ENCODE peak calls at places on chromosomes 16 and 17, in seven cellular contexts. L is IMR-90, E is gastrocnemius medialis, X is body of pancreas, K is Peyer's patch, T is suprapubic skin, J is uterus. O is an unnamed sample.

GRCh38 chr16:58533751-58534470 is 18.6 kb downstream of the SETD6 start:
- DNase-seq in L (no peak), E (peak), X (no peak), K (no peak), T (no peak), J (no peak), O (no peak)

GRCh38 chr16:88007321-88007731 is 56.1 kb downstream of the BANP start:
- DNase-seq in L (no peak), E (no peak), X (no peak), K (no peak), T (no peak), J (no peak), O (no peak)

GRCh38 chr17:7045492-7046126 is 1.7 kb upstream of the SLC16A11 start:
- DNase-seq in L (peak), E (no peak), X (peak), K (peak), T (no peak), J (no peak), O (no peak)

GRCh38 chr16:54050281-54051210 is 236.0 kb downstream of the IRX3 start:
- DNase-seq in L (no peak), E (no peak), X (no peak), K (no peak), T (no peak), J (no peak), O (no peak)

GRCh38 chr16:27685802-27686201 is 135.9 kb downstream of the KATNIP start:
- DNase-seq in L (peak), E (no peak), X (no peak), K (no peak), T (no peak), J (no peak), O (no peak)

GRCh38 chr16:69077251-69077650 is 28.2 kb upstream of the HAS3 start:
- DNase-seq in L (peak), E (no peak), X (no peak), K (no peak), T (no peak), J (no peak), O (no peak)

GRCh38 chr17:78557598-78558039 is 19.6 kb downstream of the DNAH17 start:
- DNase-seq in L (peak), E (no peak), X (no peak), K (no peak), T (no peak), J (no peak), O (no peak)

GRCh38 chr17:50638851-50639767 is 4.4 kb downstream of the ABCC3 start:
- DNase-seq in L (peak), E (peak), X (peak), K (peak), T (peak), J (peak), O (peak)

GRCh38 chr17:50035421-50035879 is 20.5 kb upstream of the ITGA3 start:
- DNase-seq in L (no peak), E (no peak), X (no peak), K (peak), T (peak), J (no peak), O (no peak)

GRCh38 chr16:65994305-65994704 is 372.2 kb upstream of the CDH5 start:
- DNase-seq in L (no peak), E (no peak), X (no peak), K (no peak), T (no peak), J (no peak), O (no peak)

GRCh38 chr17:57849163-57849873 is 526 bp downstream of the MRPS23 start:
- DNase-seq in L (no peak), E (no peak), X (no peak), K (no peak), T (no peak), J (no peak), O (no peak)

GRCh38 chr17:72121164-72122001 is 563 bp downstream of the SOX9 start:
- DNase-seq in L (peak), E (peak), X (peak), K (peak), T (peak), J (no peak), O (no peak)

GRCh38 chr16:56198755-56199114 is 7.4 kb downstream of the GNAO1 start:
- DNase-seq in L (no peak), E (no peak), X (no peak), K (no peak), T (no peak), J (no peak), O (no peak)

GRCh38 chr17:31067699-31068184 is 27.0 kb upstream of the NF1 start:
- DNase-seq in L (peak), E (no peak), X (no peak), K (no peak), T (no peak), J (no peak), O (no peak)

GRCh38 chr16:14109077-14109775 is 38.1 kb downstream of the MRTFB start:
- DNase-seq in L (no peak), E (no peak), X (no peak), K (no peak), T (no peak), J (no peak), O (no peak)

GRCh38 chr17:77664097-77664729 is 294.3 kb upstream of the TNRC6C start:
- DNase-seq in L (no peak), E (no peak), X (no peak), K (no peak), T (no peak), J (no peak), O (no peak)

GRCh38 chr16:14434860-14435259 is 195.2 kb downstream of the PARN start:
- DNase-seq in L (no peak), E (no peak), X (no peak), K (no peak), T (no peak), J (no peak), O (no peak)

GRCh38 chr17:45868276-45868675 is 23.6 kb downstream of the SPPL2C start:
- DNase-seq in L (no peak), E (no peak), X (no peak), K (no peak), T (no peak), J (no peak), O (no peak)

GRCh38 chr16:28090646-28091377 is 27.3 kb upstream of the GSG1L start:
- DNase-seq in L (peak), E (no peak), X (no peak), K (no peak), T (no peak), J (no peak), O (no peak)

GRCh38 chr16:89290472-89290871 is 73.0 kb downstream of the ZNF778 start:
- DNase-seq in L (no peak), E (no peak), X (no peak), K (no peak), T (no peak), J (no peak), O (no peak)

GRCh38 chr17:16419074-16419928 is 3.9 kb downstream of the TRPV2 start:
- DNase-seq in L (peak), E (no peak), X (no peak), K (no peak), T (no peak), J (no peak), O (no peak)

GRCh38 chr16:88382491-88383400 is at the start of gene ZNF469:
- DNase-seq in L (peak), E (no peak), X (no peak), K (no peak), T (no peak), J (peak), O (no peak)

GRCh38 chr16:67283039-67283825 is 3.9 kb downstream of the PLEKHG4 start:
- DNase-seq in L (peak), E (no peak), X (no peak), K (no peak), T (no peak), J (no peak), O (no peak)

GRCh38 chr17:49514374-49514738 is 19.3 kb downstream of the NGFR start:
- DNase-seq in L (no peak), E (no peak), X (peak), K (no peak), T (no peak), J (no peak), O (peak)

GRCh38 chr16:19644877-19645276 is 73.2 kb downstream of the KNOP1 start:
- DNase-seq in L (peak), E (peak), X (no peak), K (peak), T (no peak), J (peak), O (no peak)

GRCh38 chr17:73401911-73402310 is 90.1 kb upstream of the CDC42EP4 start:
- DNase-seq in L (peak), E (no peak), X (peak), K (peak), T (no peak), J (no peak), O (no peak)

GRCh38 chr16:23317266-23317661 is 15.2 kb downstream of the SCNN1B start:
- DNase-seq in L (no peak), E (no peak), X (peak), K (no peak), T (no peak), J (no peak), O (no peak)

GRCh38 chr17:50194441-50195195 is 6.8 kb downstream of the COL1A1 start:
- DNase-seq in L (no peak), E (no peak), X (no peak), K (no peak), T (no peak), J (no peak), O (no peak)

GRCh38 chr16:21264226-21265036 is 13.7 kb downstream of the CRYM start:
- DNase-seq in L (no peak), E (no peak), X (no peak), K (no peak), T (no peak), J (peak), O (peak)

GRCh38 chr16:17744903-17745581 is 274.3 kb upstream of the XYLT1 start:
- DNase-seq in L (no peak), E (no peak), X (no peak), K (no peak), T (no peak), J (peak), O (no peak)

GRCh38 chr16:20944861-20945390 is 44.4 kb downstream of the LYRM1 start:
- DNase-seq in L (peak), E (no peak), X (no peak), K (no peak), T (no peak), J (no peak), O (no peak)

GRCh38 chr17:33284022-33284421 is 9.1 kb downstream of the ASIC2 start:
- DNase-seq in L (peak), E (peak), X (peak), K (peak), T (no peak), J (no peak), O (no peak)

GRCh38 chr17:61672140-61672539 is 81.1 kb upstream of the NACA2 start:
- DNase-seq in L (no peak), E (no peak), X (no peak), K (no peak), T (no peak), J (no peak), O (no peak)

GRCh38 chr16:67104061-67104460 is 5.7 kb upstream of the PHAF1 start:
- DNase-seq in L (peak), E (no peak), X (peak), K (no peak), T (no peak), J (no peak), O (no peak)

GRCh38 chr16:85216522-85217375 is 104.5 kb upstream of the CIBAR2 start:
- DNase-seq in L (no peak), E (no peak), X (no peak), K (no peak), T (no peak), J (no peak), O (no peak)

GRCh38 chr16:85221810-85222150 is 109.5 kb upstream of the CIBAR2 start:
- DNase-seq in L (no peak), E (no peak), X (no peak), K (no peak), T (no peak), J (no peak), O (no peak)

GRCh38 chr16:85221081-85221809 is 109.0 kb upstream of the CIBAR2 start:
- DNase-seq in L (no peak), E (no peak), X (no peak), K (no peak), T (no peak), J (no peak), O (no peak)

GRCh38 chr16:85222151-85222863 is 110.0 kb upstream of the CIBAR2 start:
- DNase-seq in L (no peak), E (no peak), X (no peak), K (no peak), T (no peak), J (no peak), O (no peak)

DNA sequence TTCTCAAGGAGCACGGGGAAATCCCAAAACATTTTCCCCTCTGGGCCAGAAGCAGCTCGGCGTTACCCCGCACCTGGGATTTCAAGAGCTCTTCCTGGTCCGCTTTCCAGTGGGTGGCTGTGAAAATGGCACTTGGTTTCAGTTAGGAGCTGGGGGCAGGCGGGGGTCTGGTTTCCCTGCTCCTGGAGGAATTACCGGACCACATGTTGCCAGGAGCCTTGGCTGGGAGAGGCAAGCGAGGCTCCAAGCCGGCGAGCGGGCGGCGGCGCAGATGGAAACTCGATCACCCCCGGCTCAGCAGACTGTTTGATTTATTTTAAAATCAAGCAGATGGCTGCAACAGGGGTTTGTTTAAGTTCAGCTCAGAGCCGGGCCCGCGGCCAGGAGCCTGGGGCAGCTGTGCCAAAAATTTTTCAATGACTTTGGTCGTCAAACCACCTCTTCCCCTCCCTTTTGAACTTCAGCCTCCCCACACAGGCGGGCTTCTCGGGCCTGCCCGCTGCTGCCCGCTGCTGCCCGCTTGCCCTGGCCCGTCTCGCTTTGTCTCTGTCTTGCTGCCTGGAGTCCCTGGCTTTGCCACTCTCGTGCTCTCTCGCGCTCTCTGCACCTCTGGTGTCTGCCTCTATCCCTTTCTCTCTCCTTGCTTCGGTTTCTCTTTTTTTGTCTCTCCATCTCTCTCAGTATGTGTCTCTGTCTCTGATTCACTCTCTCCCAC is 108.0 kb upstream of the CIBAR2 start:
- DNase-seq in L (peak), E (peak), X (peak), K (peak), T (no peak), J (peak), O (no peak)
- TF ChIP-seq CTCF in L (no peak), E (no peak), X (peak), K (no peak), T (no peak), J (peak), O (no peak)

GRCh38 chr17:2545393-2545792 is 33.7 kb upstream of the METTL16 start:
- DNase-seq in L (no peak), E (no peak), X (peak), K (peak), T (no peak), J (no peak), O (no peak)
- H3K27ac ChIP-seq in L (no peak), E (no peak), X (no peak), K (no peak), T (no peak), J (no peak), O (no peak)

GRCh38 chr17:76546556-76547182 is 6.8 kb downstream of the PRCD start:
- DNase-seq in L (peak), E (no peak), X (peak), K (no peak), T (no peak), J (no peak), O (no peak)
- H3K4me3 ChIP-seq in L (no peak), E (no peak), X (no peak), K (no peak), T (no peak), J (no peak), O (no peak)

GRCh38 chr17:8105957-8106398 is 12.3 kb downstream of the ALOXE3 start:
- DNase-seq in L (no peak), E (no peak), X (no peak), K (no peak), T (no peak), J (no peak), O (no peak)

GRCh38 chr17:8108972-8109668 is 9.2 kb downstream of the ALOXE3 start:
- DNase-seq in L (no peak), E (no peak), X (no peak), K (no peak), T (no peak), J (no peak), O (no peak)

GRCh38 chr17:8110907-8111306 is 7.4 kb downstream of the ALOXE3 start:
- DNase-seq in L (no peak), E (no peak), X (no peak), K (no peak), T (no peak), J (no peak), O (no peak)

GRCh38 chr17:8109669-8110455 is 8.5 kb downstream of the ALOXE3 start:
- DNase-seq in L (no peak), E (no peak), X (peak), K (peak), T (no peak), J (peak), O (no peak)

GRCh38 chr17:8110456-8110804 is 7.9 kb downstream of the ALOXE3 start:
- DNase-seq in L (no peak), E (no peak), X (no peak), K (no peak), T (no peak), J (no peak), O (no peak)
- TF ChIP-seq CTCF in L (no peak), E (no peak), X (no peak), K (no peak), T (no peak), J (no peak), O (no peak)

GRCh38 chr17:81564778-81565177 is 12.6 kb upstream of the FAAP100 start:
- DNase-seq in L (no peak), E (no peak), X (no peak), K (no peak), T (no peak), J (no peak), O (no peak)

GRCh38 chr17:81567191-81567590 is 15.0 kb upstream of the FAAP100 start:
- DNase-seq in L (no peak), E (no peak), X (no peak), K (no peak), T (no peak), J (no peak), O (no peak)

GRCh38 chr17:81568416-81568815 is 16.3 kb upstream of the FAAP100 start:
- DNase-seq in L (no peak), E (no peak), X (no peak), K (no peak), T (no peak), J (no peak), O (no peak)

GRCh38 chr17:81565231-81565630 is 13.1 kb upstream of the FAAP100 start:
- DNase-seq in L (no peak), E (no peak), X (no peak), K (no peak), T (no peak), J (no peak), O (no peak)

DNA sequence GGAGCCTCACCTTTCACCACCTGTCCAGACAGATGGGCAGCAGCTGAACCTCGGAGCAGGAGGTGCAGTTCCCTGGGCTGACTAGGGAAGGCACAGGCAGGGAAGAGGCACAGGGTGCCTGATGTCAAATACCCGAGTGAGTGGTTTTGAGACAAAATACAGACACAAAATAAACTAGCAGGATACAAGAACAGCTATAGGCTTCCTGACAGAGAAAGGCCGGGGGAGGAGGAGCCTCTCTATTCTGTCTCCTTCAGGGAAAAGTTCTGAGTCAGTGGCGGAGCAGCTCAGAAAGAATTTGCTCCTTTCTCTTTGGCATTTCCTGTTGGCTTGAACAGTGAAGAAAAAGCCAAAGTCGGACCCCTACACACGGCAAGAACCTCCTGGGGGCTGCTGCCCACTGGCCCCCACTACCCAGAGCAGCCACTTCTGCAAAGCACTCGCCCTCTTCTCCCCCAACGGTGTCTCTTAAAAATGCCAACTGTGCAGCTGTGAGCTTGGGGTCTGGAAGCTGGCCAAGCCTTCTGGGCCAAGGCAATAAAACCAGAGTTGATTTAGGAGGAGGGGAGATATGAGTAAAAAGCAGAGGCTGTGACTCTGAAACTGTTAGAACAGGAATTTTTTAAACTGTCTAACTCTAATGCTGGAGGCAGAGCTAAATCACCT is 14.4 kb upstream of the FAAP100 start:
- DNase-seq in L (peak), E (peak), X (peak), K (peak), T (no peak), J (peak), O (peak)
- H3K27ac ChIP-seq in L (peak), E (peak), X (peak), K (peak), T (peak), J (peak), O (peak)

DNA sequence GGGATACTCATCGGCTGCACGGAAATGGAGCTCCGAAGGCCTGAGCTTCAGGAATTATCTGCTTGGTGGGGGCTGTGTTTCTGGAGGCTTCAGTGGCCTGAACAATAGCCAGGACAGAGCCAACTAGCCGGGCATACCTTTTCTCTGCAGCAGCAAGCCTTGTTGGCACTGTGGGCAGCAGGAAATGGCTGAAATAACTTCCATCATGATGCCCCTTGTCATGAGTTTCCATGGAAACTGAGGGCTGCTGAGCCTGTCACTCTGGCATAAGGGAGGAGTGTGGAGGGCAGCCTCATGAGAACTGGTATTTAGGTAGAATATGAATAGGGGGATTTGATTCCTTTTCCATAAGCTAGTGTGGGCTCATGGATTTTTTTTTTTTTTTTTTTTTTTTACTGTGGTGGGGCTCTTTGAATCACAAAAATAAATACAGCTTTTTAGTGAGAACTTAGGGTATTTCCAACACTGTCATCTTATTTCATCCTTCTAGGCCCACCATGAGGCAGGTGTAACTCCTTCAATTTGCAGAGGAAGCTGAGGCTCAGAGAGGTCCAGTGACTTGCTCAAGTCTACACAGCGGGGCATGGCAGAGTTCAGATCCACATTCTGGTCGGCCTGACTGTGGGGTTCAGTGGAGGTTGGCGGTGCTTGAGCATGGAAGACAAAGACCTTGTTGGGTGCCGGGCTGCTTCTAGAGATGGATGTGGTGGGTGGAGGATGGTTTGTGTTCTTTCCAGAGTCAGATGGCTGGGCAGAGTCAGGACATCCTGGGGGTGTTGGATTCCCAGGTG is 39.6 kb downstream of the PLCG2 start:
- DNase-seq in L (no peak), E (no peak), X (no peak), K (no peak), T (no peak), J (no peak), O (no peak)
- H3K4me3 ChIP-seq in L (no peak), E (no peak), X (no peak), K (no peak), T (no peak), J (no peak), O (no peak)